ENCODE peak calls at places on chromosomes 2 and 18, in six cellular contexts. Z is T-helper 1 cell, S is SW480, G is Calu3, J is MV-4-11, P is Peyer's patch. N is an unnamed sample.

GRCh38 chr18:62788891-62789290 is 73.5 kb downstream of the PHLPP1 start:
- DNase-seq in Z (no peak), S (peak; percentile 92), G (no peak), J (no peak), P (no peak), N (no peak)

GRCh38 chr2:144111443-144111842 is 408.5 kb downstream of the ZEB2 start:
- DNase-seq in Z (no peak), S (no peak), G (no peak), J (no peak), P (no peak), N (no peak)

GRCh38 chr2:151973901-151974199 is 125.0 kb downstream of the CACNB4 start:
- DNase-seq in Z (no peak), S (no peak), G (no peak), J (peak; percentile 8), P (no peak), N (no peak)

GRCh38 chr18:36045241-36045999 is 21.9 kb downstream of the RPRD1A start:
- DNase-seq in Z (no peak), S (no peak), G (no peak), J (no peak), P (no peak), N (no peak)

GRCh38 chr2:202771741-202772470 is 99.7 kb downstream of the ICA1L start:
- DNase-seq in Z (no peak), S (no peak), G (no peak), J (no peak), P (no peak), N (no peak)

GRCh38 chr2:15825276-15826060 is 114.9 kb upstream of the MYCN start:
- DNase-seq in Z (no peak), S (no peak), G (no peak), J (no peak), P (no peak), N (no peak)

GRCh38 chr2:141199711-141200110 is 931.1 kb downstream of the LRP1B start:
- DNase-seq in Z (no peak), S (no peak), G (no peak), J (peak; percentile 25), P (no peak), N (no peak)

GRCh38 chr18:8822643-8823042 is 117.3 kb downstream of the MTCL1 start:
- DNase-seq in Z (no peak), S (no peak), G (no peak), J (no peak), P (no peak), N (no peak)

GRCh38 chr2:193276560-193276959 is 1081.8 kb upstream of the TMEFF2 start:
- DNase-seq in Z (no peak), S (no peak), G (no peak), J (no peak), P (no peak), N (no peak)

GRCh38 chr18:3540805-3541548 is 91.0 kb downstream of the TGIF1 start:
- DNase-seq in Z (no peak), S (peak; percentile 42), G (peak; percentile 44), J (no peak), P (no peak), N (no peak)

GRCh38 chr2:159077869-159078268 is 109.4 kb downstream of the TANC1 start:
- DNase-seq in Z (no peak), S (no peak), G (no peak), J (no peak), P (no peak), N (no peak)

GRCh38 chr18:79393181-79393598 is 2.5 kb upstream of the NFATC1 start:
- DNase-seq in Z (no peak), S (no peak), G (no peak), J (no peak), P (peak; percentile 61), N (peak; percentile 88)

GRCh38 chr2:101278925-101279324 is 26.2 kb downstream of the CNOT11 start:
- DNase-seq in Z (no peak), S (no peak), G (no peak), J (no peak), P (no peak), N (no peak)

GRCh38 chr2:43132523-43133301 is 93.7 kb downstream of the ZFP36L2 start:
- DNase-seq in Z (no peak), S (no peak), G (no peak), J (peak; percentile 81), P (peak; percentile 75), N (no peak)

GRCh38 chr2:66717973-66718372 is 283.0 kb downstream of the MEIS1 start:
- DNase-seq in Z (no peak), S (no peak), G (no peak), J (no peak), P (no peak), N (no peak)